ENCODE peak calls at places on chromosome X, in eight cellular contexts. One of them, this sample, is unnamed.

GRCh38 chrX:17369294-17369693 is 5.7 kb upstream of the NHS start:
- DNase-seq in A673: peak
- DNase-seq in HL-60: no peak
- DNase-seq in foreskin fibroblast: no peak
- DNase-seq in tibial artery: no peak
- DNase-seq in uterus: no peak
- DNase-seq in WTC11: no peak
- DNase-seq in Calu3: no peak
- DNase-seq in this sample: no peak

GRCh38 chrX:133294126-133294525 is 76.0 kb upstream of the TFDP3 start:
- DNase-seq in Calu3: no peak
- DNase-seq in foreskin fibroblast: peak
- DNase-seq in A673: no peak
- DNase-seq in HL-60: no peak
- DNase-seq in uterus: no peak
- DNase-seq in tibial artery: peak
- DNase-seq in WTC11: no peak
- DNase-seq in this sample: no peak

GRCh38 chrX:8607326-8607725 is 124.6 kb downstream of the ANOS1 start:
- DNase-seq in WTC11: no peak
- DNase-seq in tibial artery: no peak
- DNase-seq in A673: no peak
- DNase-seq in Calu3: no peak
- DNase-seq in foreskin fibroblast: peak
- DNase-seq in HL-60: no peak
- DNase-seq in uterus: no peak
- DNase-seq in this sample: no peak

GRCh38 chrX:51893931-51894696 is 691 bp downstream of the MAGED1 start:
- DNase-seq in WTC11: peak
- DNase-seq in foreskin fibroblast: peak
- DNase-seq in uterus: peak
- DNase-seq in tibial artery: peak
- DNase-seq in HL-60: no peak
- DNase-seq in A673: peak
- DNase-seq in Calu3: peak
- DNase-seq in this sample: no peak

GRCh38 chrX:31091819-31092218 is 20.0 kb upstream of the FTHL17 start:
- DNase-seq in Calu3: no peak
- DNase-seq in A673: no peak
- DNase-seq in HL-60: no peak
- DNase-seq in WTC11: no peak
- DNase-seq in tibial artery: no peak
- DNase-seq in foreskin fibroblast: no peak
- DNase-seq in uterus: no peak
- DNase-seq in this sample: no peak

GRCh38 chrX:112025753-112026152 is 56.8 kb downstream of the TRPC5 start:
- DNase-seq in WTC11: no peak
- DNase-seq in HL-60: no peak
- DNase-seq in Calu3: no peak
- DNase-seq in uterus: no peak
- DNase-seq in tibial artery: no peak
- DNase-seq in A673: no peak
- DNase-seq in foreskin fibroblast: no peak
- DNase-seq in this sample: no peak

GRCh38 chrX:80293354-80293753 is 126.9 kb upstream of the TENT5D start:
- DNase-seq in HL-60: no peak
- DNase-seq in uterus: no peak
- DNase-seq in Calu3: no peak
- DNase-seq in A673: no peak
- DNase-seq in WTC11: no peak
- DNase-seq in tibial artery: no peak
- DNase-seq in foreskin fibroblast: no peak
- DNase-seq in this sample: no peak

GRCh38 chrX:2325076-2325784 is 175.5 kb downstream of the DHRSX start:
- DNase-seq in WTC11: no peak
- DNase-seq in uterus: peak
- DNase-seq in A673: peak
- DNase-seq in tibial artery: no peak
- DNase-seq in Calu3: no peak
- DNase-seq in foreskin fibroblast: peak
- DNase-seq in HL-60: no peak
- DNase-seq in this sample: no peak

GRCh38 chrX:102976793-102977495 is 39.9 kb downstream of the RAB40AL start:
- DNase-seq in foreskin fibroblast: peak
- DNase-seq in WTC11: no peak
- DNase-seq in A673: no peak
- DNase-seq in Calu3: no peak
- DNase-seq in tibial artery: no peak
- DNase-seq in HL-60: no peak
- DNase-seq in uterus: no peak
- DNase-seq in this sample: no peak

GRCh38 chrX:22147942-22148341 is 115.8 kb downstream of the PHEX start:
- DNase-seq in WTC11: no peak
- DNase-seq in foreskin fibroblast: no peak
- DNase-seq in Calu3: no peak
- DNase-seq in uterus: no peak
- DNase-seq in HL-60: no peak
- DNase-seq in tibial artery: no peak
- DNase-seq in A673: no peak
- DNase-seq in this sample: no peak

GRCh38 chrX:136162827-136163427 is 15.6 kb downstream of the FHL1 start:
- DNase-seq in A673: peak
- DNase-seq in Calu3: peak
- DNase-seq in HL-60: no peak
- DNase-seq in WTC11: peak
- DNase-seq in tibial artery: no peak
- DNase-seq in foreskin fibroblast: peak
- DNase-seq in uterus: peak
- DNase-seq in this sample: peak

GRCh38 chrX:20989361-20989760 is 384.9 kb upstream of the CNKSR2 start:
- DNase-seq in uterus: no peak
- DNase-seq in WTC11: no peak
- DNase-seq in foreskin fibroblast: no peak
- DNase-seq in tibial artery: no peak
- DNase-seq in Calu3: no peak
- DNase-seq in HL-60: no peak
- DNase-seq in A673: no peak
- DNase-seq in this sample: no peak

GRCh38 chrX:119784747-119785446 is 6.5 kb downstream of the RPL39 start:
- DNase-seq in WTC11: peak
- DNase-seq in foreskin fibroblast: peak
- DNase-seq in uterus: no peak
- DNase-seq in HL-60: no peak
- DNase-seq in A673: peak
- DNase-seq in Calu3: peak
- DNase-seq in tibial artery: no peak
- DNase-seq in this sample: no peak

GRCh38 chrX:57135287-57135686 is 1.9 kb downstream of the SPIN2A start:
- DNase-seq in foreskin fibroblast: no peak
- DNase-seq in tibial artery: no peak
- DNase-seq in uterus: no peak
- DNase-seq in Calu3: no peak
- DNase-seq in A673: no peak
- DNase-seq in WTC11: no peak
- DNase-seq in HL-60: no peak
- DNase-seq in this sample: no peak

GRCh38 chrX:14352511-14352910 is 176.8 kb upstream of the GLRA2 start:
- DNase-seq in tibial artery: no peak
- DNase-seq in Calu3: no peak
- DNase-seq in foreskin fibroblast: peak
- DNase-seq in WTC11: no peak
- DNase-seq in HL-60: no peak
- DNase-seq in A673: peak
- DNase-seq in uterus: no peak
- DNase-seq in this sample: no peak

GRCh38 chrX:150731795-150732194 is 38.6 kb downstream of the MTMR1 start:
- DNase-seq in A673: peak
- DNase-seq in HL-60: peak
- DNase-seq in tibial artery: no peak
- DNase-seq in uterus: no peak
- DNase-seq in Calu3: no peak
- DNase-seq in WTC11: no peak
- DNase-seq in foreskin fibroblast: peak
- DNase-seq in this sample: no peak

GRCh38 chrX:154720067-154720466 is 30.8 kb downstream of the GAB3 start:
- DNase-seq in A673: no peak
- DNase-seq in foreskin fibroblast: no peak
- DNase-seq in uterus: no peak
- DNase-seq in tibial artery: no peak
- DNase-seq in WTC11: no peak
- DNase-seq in HL-60: no peak
- DNase-seq in Calu3: no peak
- DNase-seq in this sample: no peak

GRCh38 chrX:154719132-154719675 is 31.7 kb downstream of the GAB3 start:
- DNase-seq in WTC11: no peak
- DNase-seq in Calu3: no peak
- DNase-seq in tibial artery: no peak
- DNase-seq in foreskin fibroblast: peak
- DNase-seq in A673: no peak
- DNase-seq in uterus: no peak
- DNase-seq in HL-60: peak
- DNase-seq in this sample: no peak

GRCh38 chrX:154718607-154719006 is 32.3 kb downstream of the GAB3 start:
- DNase-seq in WTC11: no peak
- DNase-seq in A673: no peak
- DNase-seq in uterus: no peak
- DNase-seq in HL-60: no peak
- DNase-seq in foreskin fibroblast: no peak
- DNase-seq in Calu3: no peak
- DNase-seq in tibial artery: no peak
- DNase-seq in this sample: no peak

GRCh38 chrX:154715825-154716224 is 35.1 kb downstream of the GAB3 start:
- DNase-seq in tibial artery: no peak
- DNase-seq in WTC11: peak
- DNase-seq in uterus: no peak
- DNase-seq in Calu3: peak
- DNase-seq in HL-60: no peak
- DNase-seq in foreskin fibroblast: no peak
- DNase-seq in A673: no peak
- DNase-seq in this sample: no peak

GRCh38 chrX:154717824-154718223 is 33.1 kb downstream of the GAB3 start:
- DNase-seq in uterus: no peak
- DNase-seq in foreskin fibroblast: peak
- DNase-seq in tibial artery: no peak
- DNase-seq in A673: peak
- DNase-seq in HL-60: peak
- DNase-seq in WTC11: no peak
- DNase-seq in Calu3: no peak
- DNase-seq in this sample: no peak
- TF ChIP-seq CTCF in uterus: no peak
- TF ChIP-seq CTCF in foreskin fibroblast: no peak
- TF ChIP-seq CTCF in tibial artery: no peak
- TF ChIP-seq CTCF in A673: peak
- TF ChIP-seq CTCF in HL-60: no peak
- TF ChIP-seq CTCF in WTC11: no peak
- TF ChIP-seq CTCF in Calu3: no peak
- TF ChIP-seq CTCF in this sample: no peak

GRCh38 chrX:77431227-77431626 is 16.0 kb upstream of the FGF16 start:
- DNase-seq in foreskin fibroblast: peak
- DNase-seq in Calu3: no peak
- DNase-seq in HL-60: peak
- DNase-seq in WTC11: no peak
- DNase-seq in uterus: no peak
- DNase-seq in A673: peak
- DNase-seq in tibial artery: peak
- DNase-seq in this sample: no peak
- TF ChIP-seq CTCF in foreskin fibroblast: peak
- TF ChIP-seq CTCF in Calu3: no peak
- TF ChIP-seq CTCF in HL-60: no peak
- TF ChIP-seq CTCF in WTC11: no peak
- TF ChIP-seq CTCF in uterus: no peak
- TF ChIP-seq CTCF in A673: peak
- TF ChIP-seq CTCF in tibial artery: no peak
- TF ChIP-seq CTCF in this sample: no peak

GRCh38 chrX:40300286-40300890 is 202.6 kb upstream of the BCOR start:
- DNase-seq in uterus: no peak
- DNase-seq in tibial artery: no peak
- DNase-seq in A673: no peak
- DNase-seq in WTC11: no peak
- DNase-seq in Calu3: no peak
- DNase-seq in HL-60: no peak
- DNase-seq in foreskin fibroblast: no peak
- DNase-seq in this sample: peak

GRCh38 chrX:40307871-40308270 is 210.1 kb upstream of the BCOR start:
- DNase-seq in Calu3: no peak
- DNase-seq in uterus: no peak
- DNase-seq in A673: no peak
- DNase-seq in tibial artery: no peak
- DNase-seq in foreskin fibroblast: no peak
- DNase-seq in WTC11: no peak
- DNase-seq in HL-60: no peak
- DNase-seq in this sample: no peak

GRCh38 chrX:40303256-40304077 is 205.7 kb upstream of the BCOR start:
- DNase-seq in HL-60: peak
- DNase-seq in foreskin fibroblast: no peak
- DNase-seq in Calu3: no peak
- DNase-seq in tibial artery: no peak
- DNase-seq in A673: no peak
- DNase-seq in WTC11: no peak
- DNase-seq in uterus: no peak
- DNase-seq in this sample: no peak

GRCh38 chrX:40299502-40300118 is 201.9 kb upstream of the BCOR start:
- DNase-seq in Calu3: no peak
- DNase-seq in foreskin fibroblast: no peak
- DNase-seq in A673: no peak
- DNase-seq in uterus: no peak
- DNase-seq in tibial artery: no peak
- DNase-seq in WTC11: no peak
- DNase-seq in HL-60: no peak
- DNase-seq in this sample: peak

GRCh38 chrX:40304115-40304514 is 206.4 kb upstream of the BCOR start:
- DNase-seq in Calu3: no peak
- DNase-seq in uterus: no peak
- DNase-seq in WTC11: no peak
- DNase-seq in foreskin fibroblast: no peak
- DNase-seq in HL-60: no peak
- DNase-seq in tibial artery: no peak
- DNase-seq in A673: no peak
- DNase-seq in this sample: no peak
- TF ChIP-seq CTCF in Calu3: no peak
- TF ChIP-seq CTCF in uterus: no peak
- TF ChIP-seq CTCF in WTC11: no peak
- TF ChIP-seq CTCF in foreskin fibroblast: no peak
- TF ChIP-seq CTCF in HL-60: no peak
- TF ChIP-seq CTCF in tibial artery: no peak
- TF ChIP-seq CTCF in A673: no peak
- TF ChIP-seq CTCF in this sample: no peak

DNA sequence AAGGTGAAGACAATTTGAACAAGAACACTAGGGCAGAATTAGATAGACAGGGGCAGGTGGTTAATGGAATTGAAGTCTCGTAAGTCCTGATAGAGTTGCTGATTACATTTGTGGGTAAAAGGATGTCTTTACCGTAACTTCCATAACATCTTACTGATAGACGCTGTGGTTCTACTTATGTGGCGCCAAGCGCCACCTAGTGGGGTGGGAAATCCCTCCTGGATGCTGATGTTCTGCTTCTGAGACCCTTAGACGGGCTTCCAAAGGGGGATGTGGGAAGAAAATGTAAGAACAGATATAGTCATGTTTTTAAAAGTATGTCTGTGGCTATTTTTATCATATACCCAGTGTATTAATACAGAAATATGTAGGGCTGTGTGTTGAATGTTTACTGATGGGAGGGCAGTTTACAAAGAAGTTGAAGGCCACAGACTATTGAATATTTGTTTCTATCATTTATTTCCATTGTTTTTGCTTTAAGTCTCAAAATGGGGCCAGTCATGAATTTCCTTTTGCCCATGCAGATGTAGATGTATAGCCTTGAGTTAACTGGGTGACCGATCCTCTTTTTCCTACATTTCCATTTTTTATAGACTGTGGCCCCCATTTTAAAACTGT is 12.2 kb upstream of the TLR8 start:
- DNase-seq in foreskin fibroblast: peak
- DNase-seq in HL-60: no peak
- DNase-seq in tibial artery: no peak
- DNase-seq in uterus: peak
- DNase-seq in Calu3: peak
- DNase-seq in A673: peak
- DNase-seq in WTC11: peak
- DNase-seq in this sample: peak
- TF ChIP-seq CTCF in foreskin fibroblast: peak
- TF ChIP-seq CTCF in HL-60: peak
- TF ChIP-seq CTCF in tibial artery: peak
- TF ChIP-seq CTCF in uterus: peak
- TF ChIP-seq CTCF in Calu3: peak
- TF ChIP-seq CTCF in A673: peak
- TF ChIP-seq CTCF in WTC11: no peak
- TF ChIP-seq CTCF in this sample: peak